ENCODE peak calls at places on chromosomes 13 and 19, in six cellular contexts. One of them, this sample, is unnamed.
A peak's percentile ranks its signal among the peaks of the same experiment; 100 is the strongest.

GRCh38 chr19:41039806-41040205 is 48.4 kb upstream of the CYP2A13 start:
- DNase-seq in HCT116: no peak
- DNase-seq in pancreas: no peak
- DNase-seq in H9: no peak
- DNase-seq in esophagus squamous epithelium: no peak
- DNase-seq in mesothelial cell of epicardium: no peak
- DNase-seq in this sample: no peak

GRCh38 chr19:29162694-29163093 is 50.3 kb downstream of the UQCRFS1 start:
- DNase-seq in pancreas: no peak
- DNase-seq in HCT116: no peak
- DNase-seq in mesothelial cell of epicardium: no peak
- DNase-seq in H9: no peak
- DNase-seq in esophagus squamous epithelium: no peak
- DNase-seq in this sample: no peak

GRCh38 chr19:52948025-52948770 is 14.5 kb downstream of the ZNF816 start:
- DNase-seq in esophagus squamous epithelium: no peak
- DNase-seq in mesothelial cell of epicardium: no peak
- DNase-seq in pancreas: no peak
- DNase-seq in H9: no peak
- DNase-seq in HCT116: no peak
- DNase-seq in this sample: no peak

GRCh38 chr19:38657633-38658222 is 10.3 kb downstream of the ACTN4 start:
- DNase-seq in pancreas: no peak
- DNase-seq in esophagus squamous epithelium: no peak
- DNase-seq in H9: no peak
- DNase-seq in mesothelial cell of epicardium: no peak
- DNase-seq in HCT116: peak; percentile 71
- DNase-seq in this sample: no peak

GRCh38 chr19:18300930-18301717 is 19.7 kb upstream of the JUND start:
- DNase-seq in H9: no peak
- DNase-seq in HCT116: no peak
- DNase-seq in esophagus squamous epithelium: no peak
- DNase-seq in pancreas: no peak
- DNase-seq in mesothelial cell of epicardium: no peak
- DNase-seq in this sample: no peak

GRCh38 chr19:19475845-19476828 is 39.2 kb downstream of the TSSK6 start:
- DNase-seq in pancreas: no peak
- DNase-seq in HCT116: no peak
- DNase-seq in esophagus squamous epithelium: no peak
- DNase-seq in H9: peak; percentile 58
- DNase-seq in mesothelial cell of epicardium: no peak
- DNase-seq in this sample: no peak

GRCh38 chr13:54980651-54981050 is 1952.0 kb downstream of the OLFM4 start:
- DNase-seq in mesothelial cell of epicardium: no peak
- DNase-seq in esophagus squamous epithelium: no peak
- DNase-seq in pancreas: no peak
- DNase-seq in HCT116: no peak
- DNase-seq in H9: no peak
- DNase-seq in this sample: no peak

GRCh38 chr13:100196380-100196779 is 107.5 kb downstream of the PCCA start:
- DNase-seq in esophagus squamous epithelium: no peak
- DNase-seq in H9: no peak
- DNase-seq in pancreas: no peak
- DNase-seq in HCT116: no peak
- DNase-seq in mesothelial cell of epicardium: no peak
- DNase-seq in this sample: no peak

GRCh38 chr13:94232161-94232560 is 247.3 kb downstream of the DCT start:
- DNase-seq in H9: no peak
- DNase-seq in esophagus squamous epithelium: no peak
- DNase-seq in HCT116: no peak
- DNase-seq in mesothelial cell of epicardium: no peak
- DNase-seq in pancreas: no peak
- DNase-seq in this sample: no peak

GRCh38 chr13:20901668-20902437 is 693 bp downstream of the XPO4 start:
- DNase-seq in H9: peak; percentile 41
- DNase-seq in HCT116: peak; percentile 15
- DNase-seq in pancreas: peak; percentile 64
- DNase-seq in mesothelial cell of epicardium: no peak
- DNase-seq in esophagus squamous epithelium: no peak
- DNase-seq in this sample: no peak

GRCh38 chr13:41458187-41458938 is 1.0 kb downstream of the RGCC start:
- DNase-seq in H9: peak; percentile 42
- DNase-seq in HCT116: no peak
- DNase-seq in mesothelial cell of epicardium: peak; percentile 48
- DNase-seq in pancreas: peak; percentile 73
- DNase-seq in esophagus squamous epithelium: peak; percentile 12
- DNase-seq in this sample: no peak

GRCh38 chr13:21530656-21531055 is 71.6 kb upstream of the ZDHHC20 start:
- DNase-seq in esophagus squamous epithelium: no peak
- DNase-seq in mesothelial cell of epicardium: no peak
- DNase-seq in H9: no peak
- DNase-seq in HCT116: no peak
- DNase-seq in pancreas: no peak
- DNase-seq in this sample: no peak

GRCh38 chr13:27012482-27013197 is 159.0 kb downstream of the USP12 start:
- DNase-seq in H9: peak; percentile 3
- DNase-seq in esophagus squamous epithelium: no peak
- DNase-seq in HCT116: no peak
- DNase-seq in pancreas: no peak
- DNase-seq in mesothelial cell of epicardium: no peak
- DNase-seq in this sample: peak; percentile 15

GRCh38 chr13:70732611-70733010 is 624.4 kb upstream of the KLHL1 start:
- DNase-seq in esophagus squamous epithelium: no peak
- DNase-seq in mesothelial cell of epicardium: no peak
- DNase-seq in HCT116: no peak
- DNase-seq in pancreas: no peak
- DNase-seq in H9: no peak
- DNase-seq in this sample: no peak

GRCh38 chr19:41421314-41421713 is 5.9 kb downstream of the B3GNT8 start:
- DNase-seq in pancreas: no peak
- DNase-seq in H9: no peak
- DNase-seq in esophagus squamous epithelium: no peak
- DNase-seq in HCT116: no peak
- DNase-seq in mesothelial cell of epicardium: no peak
- DNase-seq in this sample: no peak

GRCh38 chr13:77571956-77572355 is 36.5 kb downstream of the SCEL start:
- DNase-seq in mesothelial cell of epicardium: no peak
- DNase-seq in H9: no peak
- DNase-seq in esophagus squamous epithelium: no peak
- DNase-seq in HCT116: no peak
- DNase-seq in pancreas: no peak
- DNase-seq in this sample: no peak
- TF ChIP-seq CTCF in mesothelial cell of epicardium: no peak
- TF ChIP-seq CTCF in H9: no peak
- TF ChIP-seq CTCF in esophagus squamous epithelium: no peak
- TF ChIP-seq CTCF in HCT116: no peak
- TF ChIP-seq CTCF in pancreas: no peak
- TF ChIP-seq CTCF in this sample: no peak

DNA sequence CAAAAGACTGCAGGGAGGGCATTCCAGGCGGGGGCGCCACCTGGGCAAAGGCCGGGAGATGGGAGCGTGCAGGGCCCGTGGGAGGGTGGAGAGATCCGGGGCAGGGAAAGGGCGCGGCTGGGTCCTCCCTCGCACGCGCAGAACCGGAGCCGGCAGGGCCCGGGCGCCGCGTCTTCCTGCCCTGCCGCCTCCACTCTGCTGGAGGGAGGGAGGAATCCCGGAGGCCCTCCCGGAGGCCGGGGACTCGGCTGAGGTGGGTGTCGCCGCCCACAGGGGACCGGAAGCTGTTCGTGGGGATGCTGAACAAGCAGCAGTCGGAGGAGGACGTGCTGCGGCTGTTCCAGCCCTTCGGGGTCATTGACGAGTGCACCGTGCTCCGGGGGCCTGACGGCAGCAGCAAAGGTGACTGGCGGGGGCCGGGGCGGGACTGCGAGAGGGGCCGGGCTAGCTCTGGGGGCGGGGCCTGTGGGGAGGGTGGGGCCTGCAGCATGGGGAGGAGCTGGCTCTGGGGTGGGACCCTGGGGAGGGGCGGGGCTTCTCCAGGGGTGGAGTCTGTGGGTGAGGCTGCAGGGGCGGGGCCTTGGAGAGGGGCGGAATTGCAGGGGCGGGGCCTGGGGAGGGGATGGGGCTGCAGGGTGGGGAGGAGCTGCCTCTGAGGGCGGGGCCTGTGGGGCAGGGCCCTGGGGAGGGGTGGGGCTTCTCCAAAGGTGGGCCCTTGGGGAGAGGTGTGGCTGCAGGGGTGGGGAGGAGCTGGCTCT is 51.3 kb downstream of the CELF5 start:
- DNase-seq in mesothelial cell of epicardium: peak; percentile 58
- DNase-seq in pancreas: peak; percentile 89
- DNase-seq in H9: peak; percentile 96
- DNase-seq in esophagus squamous epithelium: no peak
- DNase-seq in HCT116: peak; percentile 92
- DNase-seq in this sample: peak; percentile 89
- TF ChIP-seq CTCF in mesothelial cell of epicardium: no peak
- TF ChIP-seq CTCF in pancreas: no peak
- TF ChIP-seq CTCF in H9: peak; percentile 95
- TF ChIP-seq CTCF in esophagus squamous epithelium: no peak
- TF ChIP-seq CTCF in HCT116: peak; percentile 99
- TF ChIP-seq CTCF in this sample: peak; percentile 51

GRCh38 chr13:38688674-38689073 is 1.8 kb downstream of the FREM2 start:
- DNase-seq in H9: no peak
- DNase-seq in esophagus squamous epithelium: no peak
- DNase-seq in pancreas: peak; percentile 65
- DNase-seq in HCT116: no peak
- DNase-seq in mesothelial cell of epicardium: peak; percentile 47
- DNase-seq in this sample: no peak

GRCh38 chr13:38687246-38688229 is 661 bp downstream of the FREM2 start:
- DNase-seq in H9: peak; percentile 51
- DNase-seq in pancreas: peak; percentile 70
- DNase-seq in HCT116: no peak
- DNase-seq in esophagus squamous epithelium: no peak
- DNase-seq in mesothelial cell of epicardium: peak; percentile 73
- DNase-seq in this sample: peak; percentile 86

GRCh38 chr13:38686635-38687245 is at the start of gene FREM2:
- DNase-seq in esophagus squamous epithelium: no peak
- DNase-seq in mesothelial cell of epicardium: peak; percentile 84
- DNase-seq in HCT116: no peak
- DNase-seq in H9: peak; percentile 97
- DNase-seq in pancreas: peak; percentile 76
- DNase-seq in this sample: no peak

GRCh38 chr13:38684714-38685113 is 2.2 kb upstream of the FREM2 start:
- DNase-seq in pancreas: no peak
- DNase-seq in H9: no peak
- DNase-seq in HCT116: no peak
- DNase-seq in mesothelial cell of epicardium: no peak
- DNase-seq in esophagus squamous epithelium: no peak
- DNase-seq in this sample: no peak

DNA sequence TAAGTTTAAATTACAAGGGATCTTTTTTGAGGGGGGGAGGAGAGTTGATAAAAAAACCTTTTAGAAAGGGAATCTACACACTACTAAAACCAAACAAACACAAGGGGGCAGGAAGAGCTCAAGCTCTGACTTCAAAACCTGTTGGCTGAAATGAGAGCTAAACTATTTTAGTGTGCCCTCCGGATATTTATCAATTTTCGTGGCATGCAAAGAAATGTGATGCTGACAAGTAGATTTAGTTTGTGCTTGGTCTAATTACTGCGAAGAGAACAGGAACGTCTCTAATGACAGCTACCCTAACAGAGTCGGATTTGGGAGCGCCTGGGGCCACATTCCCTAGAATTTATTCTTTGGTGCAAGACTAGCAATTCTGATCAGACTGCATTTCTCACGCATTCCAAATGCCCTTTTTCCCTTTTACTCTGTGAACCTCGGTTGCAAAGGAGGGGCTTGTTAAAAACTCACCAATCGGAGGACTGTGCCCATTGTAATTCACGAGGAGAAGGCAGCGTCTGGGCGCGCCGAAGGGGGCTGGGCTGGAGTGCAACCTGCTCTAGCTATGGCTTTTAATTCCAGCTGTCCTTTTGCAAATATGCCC is 804 bp upstream of the FREM2 start:
- DNase-seq in H9: peak; percentile 83
- DNase-seq in mesothelial cell of epicardium: peak; percentile 71
- DNase-seq in esophagus squamous epithelium: no peak
- DNase-seq in HCT116: no peak
- DNase-seq in pancreas: no peak
- DNase-seq in this sample: no peak
- TF ChIP-seq CTCF in H9: peak; percentile 57
- TF ChIP-seq CTCF in mesothelial cell of epicardium: peak; percentile 31
- TF ChIP-seq CTCF in esophagus squamous epithelium: peak; percentile 4
- TF ChIP-seq CTCF in HCT116: no peak
- TF ChIP-seq CTCF in pancreas: peak; percentile 25
- TF ChIP-seq CTCF in this sample: peak; percentile 58

GRCh38 chr13:59901191-59901590 is 262.5 kb downstream of the DIAPH3 start:
- DNase-seq in H9: no peak
- DNase-seq in esophagus squamous epithelium: no peak
- DNase-seq in mesothelial cell of epicardium: no peak
- DNase-seq in pancreas: no peak
- DNase-seq in HCT116: no peak
- DNase-seq in this sample: no peak

DNA sequence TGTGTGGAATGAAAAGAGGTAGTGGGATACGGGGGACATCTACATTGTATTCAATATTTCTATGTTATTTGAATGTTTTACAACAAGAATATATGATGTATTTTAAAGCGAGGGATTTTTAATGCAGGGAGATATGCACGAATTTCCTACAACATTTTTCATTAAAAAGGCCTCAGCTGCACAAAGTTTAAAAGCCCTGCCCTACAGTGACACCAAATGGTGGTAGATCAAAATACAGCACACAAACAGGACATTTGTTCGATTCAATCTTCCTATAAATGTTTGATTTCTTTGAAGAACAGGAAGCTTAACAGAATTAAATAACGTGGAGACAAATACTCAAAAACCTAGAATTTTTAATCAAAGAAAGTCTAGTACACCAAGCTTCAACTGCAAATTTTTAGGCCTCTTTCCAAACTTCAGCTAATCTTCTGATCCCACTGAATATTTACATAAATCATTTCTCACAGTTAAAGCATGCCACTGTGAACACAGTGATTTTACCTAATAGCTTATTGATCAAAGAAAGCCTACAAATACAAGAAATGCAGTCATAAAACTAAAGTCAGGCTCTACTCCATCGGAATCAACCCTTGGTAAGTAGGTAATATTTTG is 257.2 kb downstream of the DIAPH3 start:
- DNase-seq in pancreas: no peak
- DNase-seq in esophagus squamous epithelium: no peak
- DNase-seq in HCT116: peak; percentile 4
- DNase-seq in mesothelial cell of epicardium: no peak
- DNase-seq in H9: no peak
- DNase-seq in this sample: no peak
- TF ChIP-seq CTCF in pancreas: peak; percentile 23
- TF ChIP-seq CTCF in esophagus squamous epithelium: no peak
- TF ChIP-seq CTCF in HCT116: no peak
- TF ChIP-seq CTCF in mesothelial cell of epicardium: peak; percentile 50
- TF ChIP-seq CTCF in H9: peak; percentile 70
- TF ChIP-seq CTCF in this sample: peak; percentile 79